ENCODE peak calls at places on chromosomes 13 and 19, in five cellular contexts. C is fibroblast of mammary gland; J is left lung; K is B cell; R is stimulated activated CD4-positive, alpha-beta T cell treated with anti-CD3 and anti-CD28 coated beads, TNF-alpha, amount 100 ng/mL, for 1 hour. X is an unnamed sample.
A peak's percentile ranks its signal among the peaks of the same experiment; 100 is the strongest.

GRCh38 chr19:49889687-49890348 is 6.9 kb downstream of the IL4I1 start:
- DNase-seq in C (peak; percentile 74), J (peak; percentile 70), K (peak; percentile 90), R (peak; percentile 55), X (peak; percentile 60)

GRCh38 chr19:19538077-19538764 is at the start of gene CILP2:
- DNase-seq in C (no peak), J (no peak), K (peak; percentile 59), R (no peak), X (peak; percentile 70)

GRCh38 chr19:15456871-15457700 is 7.3 kb downstream of the RASAL3 start:
- DNase-seq in C (no peak), J (no peak), K (no peak), R (no peak), X (no peak)

GRCh38 chr13:37014609-37015008 is 14.0 kb downstream of the EXOSC8 start:
- DNase-seq in C (no peak), J (no peak), K (no peak), R (no peak), X (no peak)

GRCh38 chr13:98471895-98472294 is 105.0 kb downstream of the STK24 start:
- DNase-seq in C (no peak), J (peak; percentile 57), K (no peak), R (no peak), X (no peak)

GRCh38 chr19:3348042-3348441 is 18.3 kb upstream of the NFIC start:
- DNase-seq in C (no peak), J (no peak), K (no peak), R (no peak), X (no peak)

GRCh38 chr13:85608255-85608829 is 190.9 kb downstream of the SLITRK6 start:
- DNase-seq in C (no peak), J (no peak), K (no peak), R (no peak), X (no peak)

GRCh38 chr13:21069561-21070004 is 8.2 kb upstream of the LATS2 start:
- DNase-seq in C (peak; percentile 98), J (peak; percentile 62), K (no peak), R (no peak), X (no peak)

GRCh38 chr19:38742906-38743305 is 1.4 kb downstream of the CAPN12 start:
- DNase-seq in C (no peak), J (no peak), K (no peak), R (no peak), X (no peak)

GRCh38 chr13:100176781-100177389 is 88.0 kb downstream of the PCCA start:
- DNase-seq in C (peak; percentile 70), J (no peak), K (no peak), R (no peak), X (no peak)

GRCh38 chr13:65653548-65654078 is 1576.5 kb downstream of the PCDH9 start:
- DNase-seq in C (no peak), J (no peak), K (no peak), R (no peak), X (no peak)

GRCh38 chr13:48457578-48458242 is 44.8 kb upstream of the LPAR6 start:
- DNase-seq in C (no peak), J (no peak), K (no peak), R (no peak), X (no peak)

GRCh38 chr13:33968520-33969507 is 150.9 kb downstream of the RFC3 start:
- DNase-seq in C (no peak), J (no peak), K (no peak), R (no peak), X (no peak)

GRCh38 chr19:48745208-48745995 is 1.3 kb downstream of the IZUMO1 start:
- DNase-seq in C (peak; percentile 64), J (no peak), K (peak; percentile 63), R (no peak), X (peak; percentile 68)

GRCh38 chr13:76286178-76286577 is 600.0 kb downstream of the KCTD12 start:
- DNase-seq in C (peak; percentile 62), J (no peak), K (no peak), R (no peak), X (no peak)

GRCh38 chr19:4310247-4311121 is 6.1 kb downstream of the FSD1 start:
- DNase-seq in C (no peak), J (no peak), K (no peak), R (no peak), X (no peak)

GRCh38 chr19:3014135-3014534 is 14.9 kb downstream of the TLE2 start:
- DNase-seq in C (no peak), J (no peak), K (no peak), R (no peak), X (no peak)

GRCh38 chr13:25180795-25181537 is 8.9 kb upstream of the AMER2 start:
- DNase-seq in C (no peak), J (no peak), K (peak; percentile 9), R (no peak), X (peak; percentile 57)

GRCh38 chr19:39097721-39098120 is 13.6 kb downstream of the ACP7 start:
- DNase-seq in C (no peak), J (no peak), K (no peak), R (no peak), X (no peak)

GRCh38 chr13:91655731-91656130 is 257.3 kb downstream of the GPC5 start:
- DNase-seq in C (no peak), J (no peak), K (no peak), R (no peak), X (no peak)

GRCh38 chr13:25463496-25463895 is 91.7 kb downstream of the ATP8A2 start:
- DNase-seq in C (no peak), J (no peak), K (no peak), R (no peak), X (no peak)

GRCh38 chr13:48232420-48233096 is 448 bp upstream of the ITM2B start:
- DNase-seq in C (peak; percentile 65), J (no peak), K (no peak), R (no peak), X (no peak)

GRCh38 chr19:1228161-1228560 is 9.6 kb downstream of the CBARP start:
- DNase-seq in C (no peak), J (no peak), K (no peak), R (no peak), X (no peak)

GRCh38 chr19:33446156-33446917 is 72.8 kb downstream of the CEBPG start:
- DNase-seq in C (peak; percentile 48), J (peak; percentile 24), K (no peak), R (no peak), X (no peak)

GRCh38 chr19:50897612-50898011 is 13.6 kb downstream of the KLK4 start:
- DNase-seq in C (no peak), J (no peak), K (no peak), R (no peak), X (no peak)

GRCh38 chr13:30978981-30979956 is 46.8 kb downstream of the TEX26 start:
- DNase-seq in C (no peak), J (peak; percentile 41), K (peak; percentile 13), R (no peak), X (peak; percentile 35)

GRCh38 chr13:113114511-113115362 is 7.9 kb upstream of the F10 start:
- DNase-seq in C (no peak), J (no peak), K (no peak), R (no peak), X (no peak)

GRCh38 chr13:103255587-103256301 is 189.5 kb upstream of the SLC10A2 start:
- DNase-seq in C (no peak), J (no peak), K (no peak), R (no peak), X (no peak)

GRCh38 chr19:15315101-15315500 is 17.2 kb downstream of the BRD4 start:
- DNase-seq in C (no peak), J (no peak), K (no peak), R (no peak), X (no peak)

GRCh38 chr19:54606230-54606629 is 12.8 kb downstream of the LILRA1 start:
- DNase-seq in C (no peak), J (no peak), K (no peak), R (no peak), X (no peak)

GRCh38 chr19:7895565-7895964 is 7.3 kb downstream of the LRRC8E start:
- DNase-seq in C (no peak), J (no peak), K (no peak), R (no peak), X (no peak)